ENCODE peak calls at places on chromosome 20, in six cellular contexts. S, Z, G, A, O and J are unnamed samples.

GRCh38 chr20:10381477-10381876 is 52.5 kb downstream of the MKKS start:
- DNase-seq in S (no peak), Z (no peak), G (no peak), A (no peak), O (peak), J (no peak)

GRCh38 chr20:33671573-33672288 is 2.5 kb downstream of the NECAB3 start:
- DNase-seq in S (no peak), Z (no peak), G (no peak), A (no peak), O (no peak), J (no peak)

GRCh38 chr20:34549291-34549928 is 9.1 kb upstream of the MAP1LC3A start:
- DNase-seq in S (no peak), Z (no peak), G (peak), A (peak), O (peak), J (no peak)

GRCh38 chr20:17536944-17537444 is 5.8 kb upstream of the BFSP1 start:
- DNase-seq in S (no peak), Z (peak), G (peak), A (peak), O (peak), J (peak)

GRCh38 chr20:42492998-42493397 is 696.7 kb downstream of the PTPRT start:
- DNase-seq in S (no peak), Z (no peak), G (no peak), A (peak), O (no peak), J (no peak)

GRCh38 chr20:2750343-2751251 is 49.8 kb downstream of the CPXM1 start:
- DNase-seq in S (no peak), Z (peak), G (peak), A (peak), O (peak), J (no peak)

GRCh38 chr20:63130654-63131577 is 85.0 kb downstream of the YTHDF1 start:
- DNase-seq in S (no peak), Z (peak), G (no peak), A (no peak), O (no peak), J (no peak)

GRCh38 chr20:43726811-43727338 is at the start of gene GTSF1L:
- DNase-seq in S (no peak), Z (no peak), G (no peak), A (no peak), O (no peak), J (no peak)

GRCh38 chr20:12528591-12529041 is 480.2 kb upstream of the SPTLC3 start:
- DNase-seq in S (no peak), Z (no peak), G (no peak), A (no peak), O (no peak), J (peak)

GRCh38 chr20:1015181-1015580 is 13.1 kb upstream of the RSPO4 start:
- DNase-seq in S (no peak), Z (no peak), G (no peak), A (no peak), O (no peak), J (no peak)

GRCh38 chr20:62744761-62745160 is 36.1 kb downstream of the NTSR1 start:
- DNase-seq in S (no peak), Z (peak), G (no peak), A (no peak), O (no peak), J (peak)

GRCh38 chr20:45576995-45577394 is 2.1 kb downstream of the WFDC8 start:
- DNase-seq in S (no peak), Z (no peak), G (no peak), A (no peak), O (peak), J (no peak)

GRCh38 chr20:6705920-6706500 is 61.5 kb upstream of the BMP2 start:
- DNase-seq in S (no peak), Z (no peak), G (no peak), A (no peak), O (no peak), J (no peak)

GRCh38 chr20:48295445-48295903 is 510.2 kb upstream of the SULF2 start:
- DNase-seq in S (no peak), Z (no peak), G (peak), A (no peak), O (peak), J (no peak)

GRCh38 chr20:13009682-13010406 is 1.1 kb downstream of the SPTLC3 start:
- DNase-seq in S (no peak), Z (no peak), G (peak), A (peak), O (no peak), J (no peak)

GRCh38 chr20:9878096-9878495 is 39.2 kb upstream of the PAK5 start:
- DNase-seq in S (no peak), Z (no peak), G (no peak), A (no peak), O (no peak), J (no peak)

GRCh38 chr20:45049904-45050471 is 50.9 kb downstream of the KCNS1 start:
- DNase-seq in S (no peak), Z (no peak), G (no peak), A (no peak), O (no peak), J (no peak)

DNA sequence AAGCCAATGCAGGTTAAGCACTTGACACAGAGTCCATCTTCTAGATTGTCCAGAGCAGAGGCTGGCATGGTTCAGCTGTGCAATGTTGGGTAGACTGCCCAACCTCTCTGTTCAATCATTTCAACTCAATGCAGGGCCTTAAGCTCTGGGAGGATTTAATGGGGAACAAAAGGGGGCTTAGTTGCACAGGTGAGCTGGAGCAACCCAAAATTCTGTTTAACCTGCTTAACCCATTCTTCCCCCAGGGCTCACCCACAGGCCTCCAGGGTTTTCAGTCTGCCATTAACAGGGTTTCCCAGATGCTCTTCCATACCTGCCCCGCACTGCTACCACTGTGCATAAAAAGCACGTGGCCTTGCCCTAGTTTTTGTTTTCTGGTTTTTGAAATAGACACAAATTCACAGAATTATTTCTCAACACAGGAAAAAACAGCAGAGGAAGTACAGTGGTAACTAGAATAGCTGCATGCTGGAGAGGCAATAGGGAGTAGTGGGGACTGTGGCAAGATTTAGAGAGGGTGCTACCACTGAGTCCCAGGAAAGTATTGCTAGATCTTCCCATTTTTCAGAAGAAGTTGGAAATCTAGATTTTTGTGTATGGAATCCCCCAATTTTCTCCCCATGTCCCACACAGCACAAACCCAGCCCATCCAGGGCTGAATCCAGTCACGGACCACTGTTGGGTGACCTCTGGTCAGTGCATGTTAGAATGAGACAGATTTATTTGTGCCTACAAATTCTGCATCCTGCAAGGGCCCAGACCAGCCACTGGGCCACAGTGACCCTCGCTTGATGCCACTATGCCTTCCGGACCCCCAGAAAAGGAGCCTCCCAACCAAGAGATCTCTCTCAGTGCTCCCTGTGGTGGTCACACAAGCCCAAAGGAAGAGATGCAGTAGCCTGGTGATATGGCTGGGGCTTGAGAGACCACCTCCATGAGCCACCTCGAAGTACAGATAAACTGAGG is 4.6 kb downstream of the PTGIS start:
- DNase-seq in S (no peak), Z (no peak), G (no peak), A (no peak), O (no peak), J (no peak)
- H3K4me3 ChIP-seq in S (peak), Z (no peak), G (no peak), A (no peak), O (no peak), J (no peak)

GRCh38 chr20:41411458-41411857 is 44.8 kb upstream of the EMILIN3 start:
- DNase-seq in S (no peak), Z (no peak), G (no peak), A (no peak), O (peak), J (no peak)
- TF ChIP-seq CTCF in S (peak), Z (peak), G (peak), A (no peak), O (no peak), J (no peak)

GRCh38 chr20:38342716-38343106 is 3.6 kb upstream of the LBP start:
- DNase-seq in S (no peak), Z (no peak), G (no peak), A (no peak), O (no peak), J (no peak)

GRCh38 chr20:38345643-38346042 is 639 bp upstream of the LBP start:
- DNase-seq in S (no peak), Z (no peak), G (no peak), A (no peak), O (no peak), J (no peak)

GRCh38 chr20:38343798-38344701 is 2.2 kb upstream of the LBP start:
- DNase-seq in S (no peak), Z (no peak), G (peak), A (peak), O (no peak), J (no peak)

GRCh38 chr20:38342196-38342595 is 4.1 kb upstream of the LBP start:
- DNase-seq in S (no peak), Z (no peak), G (no peak), A (no peak), O (peak), J (no peak)

DNA sequence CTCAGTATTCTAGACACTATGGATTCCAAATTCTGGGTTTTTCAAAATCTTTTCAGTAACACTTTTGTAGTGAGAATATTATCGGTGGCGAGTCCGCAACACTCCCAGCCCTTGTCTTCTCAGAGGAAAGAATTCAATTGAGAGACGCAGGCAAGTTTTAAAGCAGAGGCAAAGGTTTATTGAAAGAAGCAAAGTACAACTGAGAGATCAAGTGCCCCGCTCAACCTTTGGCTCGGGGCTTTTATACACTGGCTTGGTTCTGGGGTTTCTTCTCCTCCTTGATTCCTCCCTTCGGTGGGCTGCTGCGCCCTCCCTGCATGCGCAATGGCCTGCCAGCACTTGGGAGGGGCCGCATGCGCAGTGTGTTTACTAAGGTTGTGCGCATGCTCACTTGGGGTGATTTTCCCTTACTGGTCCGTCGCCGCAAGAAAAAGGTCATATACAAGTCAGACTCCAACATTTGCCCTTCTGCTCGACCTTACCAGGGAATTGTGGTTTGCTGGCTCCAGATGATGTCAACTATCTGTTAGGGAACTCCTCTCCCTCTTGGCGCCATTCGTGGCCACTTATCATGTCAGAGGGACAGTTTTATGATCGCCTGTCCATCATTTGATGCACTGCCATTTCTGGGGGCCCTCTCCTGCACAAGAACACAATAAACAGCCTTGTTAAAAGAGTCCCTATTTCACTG is 3.0 kb upstream of the LBP start:
- DNase-seq in S (no peak), Z (no peak), G (peak), A (peak), O (no peak), J (no peak)
- H3K4me3 ChIP-seq in S (peak), Z (no peak), G (no peak), A (no peak), O (no peak), J (no peak)

GRCh38 chr20:35618372-35619131 is 2.9 kb downstream of the SPAG4 start:
- DNase-seq in S (no peak), Z (no peak), G (no peak), A (no peak), O (peak), J (peak)

GRCh38 chr20:35615667-35616464 is at the start of gene SPAG4:
- DNase-seq in S (peak), Z (peak), G (peak), A (peak), O (peak), J (peak)

GRCh38 chr20:35616465-35617396 is 1.1 kb downstream of the SPAG4 start:
- DNase-seq in S (peak), Z (peak), G (peak), A (peak), O (peak), J (no peak)

GRCh38 chr20:35618032-35618371 is 2.4 kb downstream of the SPAG4 start:
- DNase-seq in S (no peak), Z (no peak), G (no peak), A (no peak), O (no peak), J (no peak)

GRCh38 chr20:35617397-35618031 is 1.9 kb downstream of the SPAG4 start:
- DNase-seq in S (peak), Z (peak), G (peak), A (peak), O (peak), J (peak)
- TF ChIP-seq CTCF in S (peak), Z (peak), G (peak), A (no peak), O (peak), J (peak)